ENCODE peak calls at places on chromosomes 4 and X, in six cellular contexts. E is NB4, T is RPMI8226, J is ACHN, P is left colon, Y is NCI-H1436. M is an unnamed sample.

GRCh38 chr4:139552506-139552905 is 3.5 kb downstream of the SETD7 start:
- DNase-seq in T (no peak), Y (no peak), J (peak), P (no peak), E (no peak), M (no peak)

GRCh38 chrX:9610774-9611392 is 146.0 kb downstream of the TBL1X start:
- DNase-seq in P (no peak), J (no peak), E (no peak), T (no peak), Y (no peak), M (no peak)

GRCh38 chr4:143514432-143514831 is 930 bp downstream of the SMARCA5 start:
- DNase-seq in E (peak), Y (peak), P (peak), T (peak), J (peak), M (peak)

GRCh38 chr4:24059839-24060238 is 170.0 kb upstream of the PPARGC1A start:
- DNase-seq in J (no peak), P (no peak), Y (no peak), E (no peak), T (no peak), M (no peak)

GRCh38 chr4:30720021-30720655 is at the start of gene PCDH7:
- DNase-seq in J (peak), T (no peak), E (peak), P (no peak), Y (no peak), M (no peak)

GRCh38 chr4:165505991-165506779 is 127.4 kb downstream of the CPE start:
- DNase-seq in E (no peak), P (no peak), Y (no peak), T (no peak), J (no peak), M (no peak)

GRCh38 chr4:155906554-155907247 is 3.2 kb downstream of the TDO2 start:
- DNase-seq in Y (no peak), T (no peak), P (no peak), J (no peak), E (no peak), M (no peak)

GRCh38 chr4:19987746-19988145 is 264.0 kb upstream of the SLIT2 start:
- DNase-seq in T (no peak), Y (no peak), E (no peak), P (no peak), J (peak), M (no peak)

GRCh38 chr4:8297691-8298485 is 28.3 kb downstream of the HTRA3 start:
- DNase-seq in J (no peak), T (no peak), Y (no peak), E (no peak), P (no peak), M (no peak)

GRCh38 chr4:54773022-54773421 is 115.3 kb downstream of the KIT start:
- DNase-seq in Y (no peak), J (no peak), P (no peak), T (no peak), E (no peak), M (no peak)

GRCh38 chrX:77564824-77565223 is 117.6 kb downstream of the FGF16 start:
- DNase-seq in E (no peak), Y (no peak), P (no peak), J (no peak), T (no peak), M (no peak)

GRCh38 chr4:1176398-1177273 is 4.3 kb upstream of the SPON2 start:
- DNase-seq in P (no peak), J (no peak), T (no peak), Y (no peak), E (no peak), M (no peak)

GRCh38 chr4:1717129-1718094 is 3.7 kb downstream of the TMEM129 start:
- DNase-seq in Y (no peak), E (no peak), P (no peak), J (no peak), T (no peak), M (no peak)

GRCh38 chrX:15714529-15714928 is 23.5 kb upstream of the CA5B start:
- DNase-seq in T (no peak), Y (no peak), P (no peak), E (no peak), J (no peak), M (no peak)

GRCh38 chrX:118056870-118057269 is 59.7 kb downstream of the KLHL13 start:
- DNase-seq in J (no peak), E (no peak), P (no peak), Y (no peak), T (no peak), M (no peak)

GRCh38 chr4:147976341-147976928 is 244.5 kb downstream of the ARHGAP10 start:
- DNase-seq in T (no peak), J (no peak), E (no peak), Y (no peak), P (no peak), M (no peak)

GRCh38 chr4:182062936-182063335 is 180.3 kb upstream of the TENM3 start:
- DNase-seq in P (no peak), E (no peak), T (no peak), Y (no peak), J (peak), M (no peak)

GRCh38 chr4:93659629-93660028 is 168.9 kb upstream of the ATOH1 start:
- DNase-seq in J (no peak), T (no peak), E (no peak), Y (no peak), P (no peak), M (no peak)

GRCh38 chr4:170931326-170931725 is 841.6 kb upstream of the AADAT start:
- DNase-seq in J (no peak), T (no peak), P (no peak), E (no peak), Y (no peak), M (no peak)

M was measured in stimulated activated CD4-positive, alpha-beta T cell treated with anti-CD3 and anti-CD28 coated beads, Interleukin-12 subunit alpha, Interleukin-12 subunit beta, amount 100 ng/mL, for 4 hours.